ENCODE peak calls at places on chromosomes 4 and X, in ten cellular contexts. One of them, this sample, is unnamed.

GRCh38 chr4:173374588-173374987 is 3.8 kb downstream of the SAP30 start:
- DNase-seq in spleen: no peak
- DNase-seq in right atrium auricular region: no peak
- DNase-seq in AG04450: no peak
- DNase-seq in A673: no peak
- DNase-seq in choroid plexus epithelial cell: no peak
- DNase-seq in lower lobe of right lung: no peak
- DNase-seq in astrocyte of the spinal cord: no peak
- DNase-seq in AG04449: no peak
- DNase-seq in kidney epithelial cell: no peak
- DNase-seq in this sample: no peak

GRCh38 chr4:159390648-159391047 is 287.8 kb downstream of the RAPGEF2 start:
- DNase-seq in AG04450: peak
- DNase-seq in astrocyte of the spinal cord: peak
- DNase-seq in right atrium auricular region: no peak
- DNase-seq in kidney epithelial cell: peak
- DNase-seq in spleen: no peak
- DNase-seq in A673: peak
- DNase-seq in AG04449: peak
- DNase-seq in choroid plexus epithelial cell: peak
- DNase-seq in lower lobe of right lung: no peak
- DNase-seq in this sample: peak

GRCh38 chr4:39731908-39732307 is 34.0 kb downstream of the UBE2K start:
- DNase-seq in AG04449: no peak
- DNase-seq in right atrium auricular region: no peak
- DNase-seq in spleen: no peak
- DNase-seq in AG04450: no peak
- DNase-seq in A673: no peak
- DNase-seq in astrocyte of the spinal cord: no peak
- DNase-seq in lower lobe of right lung: no peak
- DNase-seq in choroid plexus epithelial cell: no peak
- DNase-seq in kidney epithelial cell: no peak
- DNase-seq in this sample: no peak

GRCh38 chr4:161554372-161554990 is 609.3 kb downstream of the FSTL5 start:
- DNase-seq in lower lobe of right lung: no peak
- DNase-seq in A673: peak
- DNase-seq in AG04449: no peak
- DNase-seq in AG04450: peak
- DNase-seq in choroid plexus epithelial cell: peak
- DNase-seq in astrocyte of the spinal cord: peak
- DNase-seq in right atrium auricular region: no peak
- DNase-seq in spleen: no peak
- DNase-seq in kidney epithelial cell: peak
- DNase-seq in this sample: peak

GRCh38 chrX:122238801-122239200 is 945.3 kb upstream of the GRIA3 start:
- DNase-seq in A673: no peak
- DNase-seq in lower lobe of right lung: no peak
- DNase-seq in kidney epithelial cell: no peak
- DNase-seq in AG04450: no peak
- DNase-seq in choroid plexus epithelial cell: peak
- DNase-seq in AG04449: no peak
- DNase-seq in spleen: no peak
- DNase-seq in right atrium auricular region: no peak
- DNase-seq in astrocyte of the spinal cord: no peak
- DNase-seq in this sample: peak

GRCh38 chr4:89316931-89317366 is 9.3 kb upstream of the GPRIN3 start:
- DNase-seq in right atrium auricular region: no peak
- DNase-seq in A673: peak
- DNase-seq in spleen: no peak
- DNase-seq in lower lobe of right lung: no peak
- DNase-seq in AG04450: no peak
- DNase-seq in choroid plexus epithelial cell: peak
- DNase-seq in AG04449: peak
- DNase-seq in astrocyte of the spinal cord: peak
- DNase-seq in kidney epithelial cell: peak
- DNase-seq in this sample: peak

GRCh38 chr4:38752393-38752961 is 30.3 kb downstream of the TLR10 start:
- DNase-seq in choroid plexus epithelial cell: peak
- DNase-seq in right atrium auricular region: no peak
- DNase-seq in spleen: no peak
- DNase-seq in AG04450: no peak
- DNase-seq in A673: no peak
- DNase-seq in AG04449: no peak
- DNase-seq in kidney epithelial cell: peak
- DNase-seq in astrocyte of the spinal cord: peak
- DNase-seq in lower lobe of right lung: no peak
- DNase-seq in this sample: peak

GRCh38 chr4:7067147-7067522 is 729 bp downstream of the GRPEL1 start:
- DNase-seq in AG04449: no peak
- DNase-seq in AG04450: no peak
- DNase-seq in astrocyte of the spinal cord: no peak
- DNase-seq in spleen: peak
- DNase-seq in kidney epithelial cell: no peak
- DNase-seq in choroid plexus epithelial cell: no peak
- DNase-seq in right atrium auricular region: peak
- DNase-seq in lower lobe of right lung: no peak
- DNase-seq in A673: no peak
- DNase-seq in this sample: peak

GRCh38 chrX:111095974-111096870 is at the start of gene PAK3:
- DNase-seq in A673: peak
- DNase-seq in AG04449: no peak
- DNase-seq in lower lobe of right lung: peak
- DNase-seq in kidney epithelial cell: peak
- DNase-seq in spleen: peak
- DNase-seq in astrocyte of the spinal cord: peak
- DNase-seq in choroid plexus epithelial cell: peak
- DNase-seq in right atrium auricular region: no peak
- DNase-seq in AG04450: peak
- DNase-seq in this sample: peak

DNA sequence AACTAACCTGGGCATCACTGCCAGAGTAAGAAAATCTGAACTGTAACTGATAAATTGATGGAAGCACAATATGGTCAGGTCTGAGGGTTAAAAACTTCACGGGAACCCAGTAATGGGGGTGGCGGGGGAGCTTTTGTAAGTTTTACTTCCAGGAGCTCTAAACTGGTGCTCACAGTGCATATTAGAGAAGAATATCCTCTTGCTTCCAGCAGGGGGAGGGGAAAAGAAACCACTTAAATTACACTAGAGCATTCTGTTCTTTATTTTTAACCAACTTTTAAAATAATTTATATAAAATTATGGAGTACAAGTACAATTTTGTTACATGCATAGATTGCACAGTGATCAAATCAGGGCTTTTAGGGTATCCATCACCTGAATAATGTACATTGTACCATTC is 33.7 kb downstream of the WDR17 start:
- DNase-seq in AG04449: no peak
- DNase-seq in right atrium auricular region: no peak
- DNase-seq in lower lobe of right lung: no peak
- DNase-seq in astrocyte of the spinal cord: no peak
- DNase-seq in A673: no peak
- DNase-seq in choroid plexus epithelial cell: peak
- DNase-seq in spleen: no peak
- DNase-seq in kidney epithelial cell: no peak
- DNase-seq in AG04450: no peak
- DNase-seq in this sample: no peak
- TF ChIP-seq CTCF in AG04449: no peak
- TF ChIP-seq CTCF in right atrium auricular region: no peak
- TF ChIP-seq CTCF in lower lobe of right lung: no peak
- TF ChIP-seq CTCF in astrocyte of the spinal cord: no peak
- TF ChIP-seq CTCF in A673: peak
- TF ChIP-seq CTCF in choroid plexus epithelial cell: peak
- TF ChIP-seq CTCF in spleen: no peak
- TF ChIP-seq CTCF in kidney epithelial cell: peak
- TF ChIP-seq CTCF in AG04450: peak
- TF ChIP-seq CTCF in this sample: no peak

GRCh38 chrX:152899111-152899873 is 1.4 kb downstream of the ZNF185 start:
- DNase-seq in kidney epithelial cell: no peak
- DNase-seq in AG04450: no peak
- DNase-seq in lower lobe of right lung: no peak
- DNase-seq in AG04449: no peak
- DNase-seq in choroid plexus epithelial cell: no peak
- DNase-seq in A673: no peak
- DNase-seq in astrocyte of the spinal cord: no peak
- DNase-seq in right atrium auricular region: no peak
- DNase-seq in spleen: peak
- DNase-seq in this sample: no peak

GRCh38 chrX:152897216-152898144 is at the start of gene ZNF185:
- DNase-seq in astrocyte of the spinal cord: peak
- DNase-seq in right atrium auricular region: no peak
- DNase-seq in choroid plexus epithelial cell: peak
- DNase-seq in kidney epithelial cell: no peak
- DNase-seq in spleen: peak
- DNase-seq in A673: peak
- DNase-seq in lower lobe of right lung: peak
- DNase-seq in AG04449: no peak
- DNase-seq in AG04450: no peak
- DNase-seq in this sample: peak

GRCh38 chrX:152899874-152900719 is 2.2 kb downstream of the ZNF185 start:
- DNase-seq in AG04449: no peak
- DNase-seq in A673: no peak
- DNase-seq in choroid plexus epithelial cell: no peak
- DNase-seq in AG04450: no peak
- DNase-seq in spleen: peak
- DNase-seq in kidney epithelial cell: no peak
- DNase-seq in astrocyte of the spinal cord: no peak
- DNase-seq in right atrium auricular region: no peak
- DNase-seq in lower lobe of right lung: no peak
- DNase-seq in this sample: no peak

GRCh38 chrX:152896450-152896849 is 1.4 kb upstream of the ZNF185 start:
- DNase-seq in lower lobe of right lung: no peak
- DNase-seq in AG04449: no peak
- DNase-seq in choroid plexus epithelial cell: no peak
- DNase-seq in AG04450: no peak
- DNase-seq in spleen: peak
- DNase-seq in right atrium auricular region: no peak
- DNase-seq in kidney epithelial cell: no peak
- DNase-seq in A673: no peak
- DNase-seq in astrocyte of the spinal cord: no peak
- DNase-seq in this sample: peak

GRCh38 chrX:152898442-152898841 is 575 bp downstream of the ZNF185 start:
- DNase-seq in astrocyte of the spinal cord: no peak
- DNase-seq in A673: no peak
- DNase-seq in AG04450: no peak
- DNase-seq in AG04449: no peak
- DNase-seq in choroid plexus epithelial cell: no peak
- DNase-seq in spleen: no peak
- DNase-seq in lower lobe of right lung: no peak
- DNase-seq in right atrium auricular region: no peak
- DNase-seq in kidney epithelial cell: no peak
- DNase-seq in this sample: no peak
- H3K4me3 ChIP-seq in astrocyte of the spinal cord: peak
- H3K4me3 ChIP-seq in A673: peak
- H3K4me3 ChIP-seq in AG04450: peak
- H3K4me3 ChIP-seq in AG04449: peak
- H3K4me3 ChIP-seq in choroid plexus epithelial cell: peak
- H3K4me3 ChIP-seq in spleen: no peak
- H3K4me3 ChIP-seq in lower lobe of right lung: peak
- H3K4me3 ChIP-seq in right atrium auricular region: no peak
- H3K4me3 ChIP-seq in kidney epithelial cell: peak
- H3K4me3 ChIP-seq in this sample: peak

DNA sequence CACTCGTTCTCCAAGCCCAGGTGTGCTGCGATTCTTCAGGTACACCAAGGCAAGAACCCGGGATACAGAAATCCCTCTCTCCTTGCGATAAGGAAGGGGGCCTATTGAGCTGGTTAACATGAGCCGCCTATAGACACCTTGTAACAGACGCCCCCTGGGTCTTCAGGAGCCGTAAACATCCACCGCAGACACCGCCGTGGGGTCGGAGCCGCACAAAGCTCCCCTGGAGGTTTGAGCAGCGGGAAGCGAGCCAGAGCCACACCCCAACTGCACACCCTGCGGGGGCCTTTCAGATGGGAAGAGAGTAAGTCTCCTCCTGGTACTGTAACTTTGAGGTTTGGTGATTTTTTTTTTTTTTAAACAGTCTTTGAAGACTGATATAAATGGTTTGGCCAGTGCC is 46.6 kb downstream of the ZFP42 start:
- DNase-seq in right atrium auricular region: no peak
- DNase-seq in AG04450: no peak
- DNase-seq in spleen: no peak
- DNase-seq in lower lobe of right lung: no peak
- DNase-seq in A673: no peak
- DNase-seq in choroid plexus epithelial cell: no peak
- DNase-seq in AG04449: no peak
- DNase-seq in astrocyte of the spinal cord: no peak
- DNase-seq in kidney epithelial cell: no peak
- DNase-seq in this sample: no peak
- TF ChIP-seq CTCF in right atrium auricular region: no peak
- TF ChIP-seq CTCF in AG04450: no peak
- TF ChIP-seq CTCF in spleen: no peak
- TF ChIP-seq CTCF in lower lobe of right lung: no peak
- TF ChIP-seq CTCF in A673: no peak
- TF ChIP-seq CTCF in choroid plexus epithelial cell: no peak
- TF ChIP-seq CTCF in AG04449: no peak
- TF ChIP-seq CTCF in astrocyte of the spinal cord: no peak
- TF ChIP-seq CTCF in kidney epithelial cell: no peak
- TF ChIP-seq CTCF in this sample: no peak

GRCh38 chr4:30716158-30716557 is 4.0 kb upstream of the PCDH7 start:
- DNase-seq in right atrium auricular region: no peak
- DNase-seq in A673: peak
- DNase-seq in AG04449: no peak
- DNase-seq in choroid plexus epithelial cell: peak
- DNase-seq in AG04450: no peak
- DNase-seq in lower lobe of right lung: no peak
- DNase-seq in astrocyte of the spinal cord: peak
- DNase-seq in spleen: no peak
- DNase-seq in kidney epithelial cell: no peak
- DNase-seq in this sample: peak
- H3K4me3 ChIP-seq in right atrium auricular region: no peak
- H3K4me3 ChIP-seq in A673: peak
- H3K4me3 ChIP-seq in AG04449: no peak
- H3K4me3 ChIP-seq in choroid plexus epithelial cell: peak
- H3K4me3 ChIP-seq in AG04450: peak
- H3K4me3 ChIP-seq in lower lobe of right lung: peak
- H3K4me3 ChIP-seq in astrocyte of the spinal cord: peak
- H3K4me3 ChIP-seq in spleen: peak
- H3K4me3 ChIP-seq in kidney epithelial cell: no peak
- H3K4me3 ChIP-seq in this sample: peak

This sample was measured in bronchial epithelial cell.